ENCODE peak calls at places on chromosome 17, in seven cellular contexts. E is HL-60, V is NB4, Y is GM13977, J is mesothelial cell of epicardium, R is glutamatergic neuron, G is progenitor cell of endocrine pancreas. O is an unnamed sample.

GRCh38 chr17:82019905-82020873 is 2.5 kb downstream of the CENPX start:
- DNase-seq in G (peak; percentile 65), V (peak; percentile 79), Y (peak; percentile 87), J (no peak), E (peak; percentile 72), R (peak; percentile 91), O (peak; percentile 88)

GRCh38 chr17:15954222-15954621 is 9.3 kb downstream of the ADORA2B start:
- DNase-seq in R (no peak), Y (no peak), E (no peak), G (no peak), J (no peak), V (no peak), O (no peak)

GRCh38 chr17:40456396-40456951 is 13.2 kb downstream of the IGFBP4 start:
- DNase-seq in E (no peak), J (no peak), R (no peak), Y (no peak), V (no peak), G (no peak), O (no peak)

GRCh38 chr17:489758-490329 is 137.2 kb upstream of the RPH3AL start:
- DNase-seq in Y (peak; percentile 61), E (peak; percentile 57), V (peak; percentile 80), G (peak; percentile 16), J (no peak), R (peak; percentile 27), O (peak; percentile 65)

GRCh38 chr17:58527949-58528348 is 13.5 kb upstream of the MTMR4 start:
- DNase-seq in V (no peak), J (no peak), Y (no peak), G (no peak), R (no peak), E (no peak), O (no peak)

GRCh38 chr17:81019563-81020442 is 15.1 kb upstream of the BAIAP2 start:
- DNase-seq in E (no peak), V (no peak), Y (no peak), R (no peak), G (no peak), J (no peak), O (no peak)

GRCh38 chr17:21191698-21192097 is 22.3 kb downstream of the TMEM11 start:
- DNase-seq in G (no peak), J (no peak), R (no peak), E (no peak), V (no peak), Y (no peak), O (no peak)

GRCh38 chr17:50841949-50842354 is 6.6 kb downstream of the WFIKKN2 start:
- DNase-seq in E (peak; percentile 63), J (no peak), V (peak; percentile 64), Y (peak; percentile 88), G (peak; percentile 63), R (peak; percentile 84), O (peak; percentile 87)

GRCh38 chr17:77842148-77842905 is 116.2 kb upstream of the TNRC6C start:
- DNase-seq in R (no peak), Y (no peak), G (no peak), E (no peak), J (no peak), V (peak; percentile 77), O (no peak)

GRCh38 chr17:7405882-7406825 is 1.5 kb upstream of the NLGN2 start:
- DNase-seq in E (no peak), G (no peak), J (no peak), V (no peak), Y (no peak), R (peak; percentile 35), O (no peak)

DNA sequence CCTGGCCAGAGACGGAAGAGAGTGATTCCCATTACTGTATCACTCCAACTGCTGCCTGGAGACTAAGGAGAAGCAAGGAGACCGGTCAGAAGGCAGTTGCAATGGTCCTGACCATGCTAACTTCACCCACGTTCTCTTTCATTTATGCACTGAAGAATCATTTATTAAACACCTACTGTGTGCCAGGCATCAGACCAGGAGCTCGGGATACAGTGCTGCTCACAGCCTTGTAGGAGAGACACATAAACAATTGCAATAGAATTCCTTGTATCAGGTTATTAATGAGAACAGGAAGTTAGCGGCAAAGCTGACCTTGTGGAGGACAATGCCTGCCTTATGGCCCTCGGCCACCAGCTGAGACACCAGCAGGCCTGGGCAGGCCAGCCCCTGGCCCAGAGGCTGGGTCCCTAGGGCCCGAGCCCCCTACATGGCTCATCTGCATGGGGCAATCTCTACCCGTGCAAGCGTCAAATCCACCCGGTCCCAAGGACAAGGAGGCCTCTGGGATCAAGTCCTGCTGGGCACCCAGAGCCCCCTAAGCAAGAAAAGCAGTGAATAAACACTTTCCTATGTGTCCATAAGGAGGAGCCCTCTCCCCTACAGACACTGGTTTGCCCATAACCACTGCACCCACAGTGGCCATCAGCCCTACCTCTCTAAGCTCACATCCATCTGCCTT is 8.6 kb upstream of the ENPP7 start:
- DNase-seq in R (no peak), V (peak; percentile 49), E (no peak), Y (no peak), G (no peak), J (no peak), O (no peak)
- TF ChIP-seq CTCF in R (peak; percentile 46), V (peak; percentile 42), E (no peak), Y (no peak), G (peak; percentile 60), J (no peak), O (no peak)

GRCh38 chr17:73585583-73585982 is 58.7 kb downstream of the SDK2 start:
- DNase-seq in Y (no peak), E (no peak), G (no peak), V (no peak), J (no peak), R (no peak), O (no peak)
- TF ChIP-seq CTCF in Y (peak; percentile 34), E (no peak), G (no peak), V (peak; percentile 16), J (no peak), R (no peak), O (no peak)

GRCh38 chr17:45649796-45650195 is 134.3 kb upstream of the CRHR1 start:
- DNase-seq in V (peak; percentile 14), R (no peak), J (no peak), E (no peak), G (no peak), Y (no peak), O (no peak)

GRCh38 chr17:45646288-45646988 is 137.7 kb upstream of the CRHR1 start:
- DNase-seq in Y (no peak), R (no peak), E (peak; percentile 41), J (no peak), V (peak; percentile 90), G (no peak), O (no peak)

GRCh38 chr17:45650601-45651000 is 133.5 kb upstream of the CRHR1 start:
- DNase-seq in R (no peak), V (no peak), G (no peak), Y (no peak), E (no peak), J (no peak), O (no peak)

GRCh38 chr17:45651145-45651713 is 132.9 kb upstream of the CRHR1 start:
- DNase-seq in G (no peak), J (no peak), Y (no peak), V (no peak), E (no peak), R (no peak), O (no peak)

GRCh38 chr17:45648642-45649041 is 135.5 kb upstream of the CRHR1 start:
- DNase-seq in E (no peak), R (no peak), Y (no peak), G (no peak), V (no peak), J (no peak), O (no peak)
- TF ChIP-seq CTCF in E (no peak), R (no peak), Y (peak; percentile 34), G (no peak), V (peak; percentile 30), J (no peak), O (no peak)

GRCh38 chr17:36131931-36132330 is 28.3 kb downstream of the CCL4 start:
- DNase-seq in R (no peak), G (no peak), J (no peak), Y (peak; percentile 22), E (no peak), V (no peak), O (no peak)

GRCh38 chr17:36133629-36134259 is 30.1 kb downstream of the CCL4 start:
- DNase-seq in R (no peak), G (no peak), E (peak; percentile 49), J (no peak), V (no peak), Y (no peak), O (no peak)

GRCh38 chr17:36132421-36132831 is 28.8 kb downstream of the CCL4 start:
- DNase-seq in G (no peak), J (no peak), E (no peak), V (no peak), Y (peak; percentile 31), R (no peak), O (no peak)

GRCh38 chr17:36129616-36130015 is 26.0 kb downstream of the CCL4 start:
- DNase-seq in G (no peak), R (no peak), J (no peak), V (no peak), E (no peak), Y (no peak), O (no peak)

DNA sequence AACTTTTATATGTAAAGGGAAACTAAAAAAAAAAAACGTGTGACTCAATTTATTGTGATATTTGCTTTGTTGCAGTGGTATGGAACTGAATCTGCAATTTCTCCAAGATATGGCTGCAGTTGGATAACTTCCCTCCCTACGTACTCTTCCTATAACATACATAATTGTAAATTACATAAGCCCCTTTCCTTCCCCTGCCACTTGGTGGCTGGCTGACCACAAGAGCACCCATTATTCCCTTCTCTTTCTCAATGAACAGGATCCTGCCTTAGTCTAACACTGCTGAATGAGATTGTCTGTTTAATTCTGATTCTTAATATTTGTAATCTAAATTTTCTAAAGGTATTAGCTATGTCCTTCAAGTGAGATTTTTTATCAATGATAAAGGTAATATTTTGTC is 27.8 kb downstream of the CCL4 start:
- DNase-seq in E (peak; percentile 74), V (peak; percentile 88), R (no peak), Y (no peak), J (no peak), G (no peak), O (no peak)
- TF ChIP-seq CTCF in E (peak; percentile 22), V (peak; percentile 87), R (no peak), Y (no peak), J (no peak), G (no peak), O (no peak)

DNA sequence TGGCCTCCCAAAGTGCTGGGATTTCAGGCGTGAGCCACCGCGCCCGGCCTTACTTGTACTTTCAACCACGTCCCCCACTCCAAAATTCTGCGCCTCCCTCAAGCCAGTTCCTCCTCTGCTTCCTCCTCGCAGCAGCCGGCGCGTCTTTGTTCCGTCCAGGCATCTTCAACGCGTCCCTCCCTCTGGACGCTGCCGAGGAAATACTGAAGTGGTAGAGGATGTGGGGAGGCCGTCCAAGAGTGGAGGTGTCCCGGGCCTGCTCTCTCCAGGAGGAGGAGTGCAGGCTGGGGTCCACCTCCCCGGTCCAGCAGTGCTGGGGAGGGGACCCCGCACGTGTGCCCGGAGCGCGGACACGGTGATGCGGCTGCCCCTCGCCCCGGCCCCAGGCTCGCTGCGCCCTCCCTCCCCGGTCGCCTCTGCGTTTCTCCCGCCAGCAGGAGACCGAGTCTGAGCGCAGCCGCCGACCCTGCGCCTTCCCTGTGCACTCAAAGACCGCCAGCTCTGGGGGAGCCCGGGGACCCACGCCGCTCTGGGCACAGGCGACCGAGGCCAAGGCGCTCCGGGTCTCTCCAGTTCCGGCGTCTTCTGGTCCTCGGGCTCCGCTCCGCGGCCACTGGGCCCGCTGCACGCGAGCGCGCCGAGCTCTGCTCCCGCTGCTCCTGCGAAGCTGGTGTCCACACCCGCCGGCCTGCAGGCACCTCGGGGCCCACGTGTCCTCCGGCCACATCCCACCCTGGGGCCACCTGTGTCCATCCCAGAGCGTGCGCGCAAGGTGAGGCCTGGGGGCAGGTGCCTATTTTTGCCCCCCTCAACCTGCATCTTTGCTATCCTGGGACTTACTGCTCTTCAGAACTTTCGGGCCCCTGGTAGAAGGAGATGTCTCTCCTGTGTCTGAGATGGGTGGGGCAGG is 31.7 kb downstream of the OSBPL7 start:
- DNase-seq in E (peak; percentile 29), Y (peak; percentile 77), J (no peak), G (peak; percentile 39), V (no peak), R (peak; percentile 77), O (peak; percentile 84)
- TF ChIP-seq CTCF in E (no peak), Y (peak; percentile 65), J (no peak), G (peak; percentile 47), V (no peak), R (no peak), O (peak; percentile 75)